ENCODE peak calls at places on chromosome 4, in four cellular contexts. One of them, this sample, is unnamed.

GRCh38 chr4:137623013-137623412 is 90.7 kb upstream of the PCDH18 start:
- DNase-seq in GM19239: no peak
- DNase-seq in stimulated activated naive B cell treated with anti-CD40 and anti-IgM and Interleukin-4, amounts not matched to agents 10 μg/mL and 1 μg/mL and 100 μg/mL, for 72 hours: no peak
- DNase-seq in AML-193: no peak
- DNase-seq in this sample: no peak

GRCh38 chr4:161260819-161261218 is 903.0 kb downstream of the FSTL5 start:
- DNase-seq in GM19239: no peak
- DNase-seq in stimulated activated naive B cell treated with anti-CD40 and anti-IgM and Interleukin-4, amounts not matched to agents 10 μg/mL and 1 μg/mL and 100 μg/mL, for 72 hours: no peak
- DNase-seq in AML-193: no peak
- DNase-seq in this sample: no peak

GRCh38 chr4:4853921-4854648 is 5.4 kb upstream of the MSX1 start:
- DNase-seq in GM19239: no peak
- DNase-seq in stimulated activated naive B cell treated with anti-CD40 and anti-IgM and Interleukin-4, amounts not matched to agents 10 μg/mL and 1 μg/mL and 100 μg/mL, for 72 hours: no peak
- DNase-seq in AML-193: no peak
- DNase-seq in this sample: no peak

GRCh38 chr4:148056879-148057278 is 325.0 kb downstream of the ARHGAP10 start:
- DNase-seq in GM19239: peak
- DNase-seq in stimulated activated naive B cell treated with anti-CD40 and anti-IgM and Interleukin-4, amounts not matched to agents 10 μg/mL and 1 μg/mL and 100 μg/mL, for 72 hours: peak
- DNase-seq in AML-193: peak
- DNase-seq in this sample: peak

GRCh38 chr4:1204286-1204827 is 32.0 kb upstream of the SPON2 start:
- DNase-seq in GM19239: no peak
- DNase-seq in stimulated activated naive B cell treated with anti-CD40 and anti-IgM and Interleukin-4, amounts not matched to agents 10 μg/mL and 1 μg/mL and 100 μg/mL, for 72 hours: no peak
- DNase-seq in AML-193: no peak
- DNase-seq in this sample: no peak

GRCh38 chr4:121655320-121656268 is 41.2 kb downstream of the ANXA5 start:
- DNase-seq in GM19239: no peak
- DNase-seq in stimulated activated naive B cell treated with anti-CD40 and anti-IgM and Interleukin-4, amounts not matched to agents 10 μg/mL and 1 μg/mL and 100 μg/mL, for 72 hours: no peak
- DNase-seq in AML-193: no peak
- DNase-seq in this sample: no peak

GRCh38 chr4:134202136-134202535 is 547 bp upstream of the PABPC4L start:
- DNase-seq in GM19239: no peak
- DNase-seq in stimulated activated naive B cell treated with anti-CD40 and anti-IgM and Interleukin-4, amounts not matched to agents 10 μg/mL and 1 μg/mL and 100 μg/mL, for 72 hours: no peak
- DNase-seq in AML-193: no peak
- DNase-seq in this sample: no peak

GRCh38 chr4:151857368-151857767 is 96.6 kb upstream of the GATB start:
- DNase-seq in GM19239: no peak
- DNase-seq in stimulated activated naive B cell treated with anti-CD40 and anti-IgM and Interleukin-4, amounts not matched to agents 10 μg/mL and 1 μg/mL and 100 μg/mL, for 72 hours: no peak
- DNase-seq in AML-193: no peak
- DNase-seq in this sample: no peak

GRCh38 chr4:83335691-83336090 is 1.0 kb upstream of the HPSE start:
- DNase-seq in GM19239: no peak
- DNase-seq in stimulated activated naive B cell treated with anti-CD40 and anti-IgM and Interleukin-4, amounts not matched to agents 10 μg/mL and 1 μg/mL and 100 μg/mL, for 72 hours: no peak
- DNase-seq in AML-193: peak
- DNase-seq in this sample: no peak

GRCh38 chr4:30714408-30715031 is 5.6 kb upstream of the PCDH7 start:
- DNase-seq in GM19239: no peak
- DNase-seq in stimulated activated naive B cell treated with anti-CD40 and anti-IgM and Interleukin-4, amounts not matched to agents 10 μg/mL and 1 μg/mL and 100 μg/mL, for 72 hours: no peak
- DNase-seq in AML-193: no peak
- DNase-seq in this sample: no peak

GRCh38 chr4:87745058-87745842 is 54.1 kb upstream of the IBSP start:
- DNase-seq in GM19239: no peak
- DNase-seq in stimulated activated naive B cell treated with anti-CD40 and anti-IgM and Interleukin-4, amounts not matched to agents 10 μg/mL and 1 μg/mL and 100 μg/mL, for 72 hours: no peak
- DNase-seq in AML-193: no peak
- DNase-seq in this sample: no peak

GRCh38 chr4:89752932-89753598 is 83.9 kb downstream of the SNCA start:
- DNase-seq in GM19239: no peak
- DNase-seq in stimulated activated naive B cell treated with anti-CD40 and anti-IgM and Interleukin-4, amounts not matched to agents 10 μg/mL and 1 μg/mL and 100 μg/mL, for 72 hours: no peak
- DNase-seq in AML-193: no peak
- DNase-seq in this sample: no peak

GRCh38 chr4:3655485-3656429 is 110.4 kb upstream of the ADRA2C start:
- DNase-seq in GM19239: no peak
- DNase-seq in stimulated activated naive B cell treated with anti-CD40 and anti-IgM and Interleukin-4, amounts not matched to agents 10 μg/mL and 1 μg/mL and 100 μg/mL, for 72 hours: no peak
- DNase-seq in AML-193: no peak
- DNase-seq in this sample: no peak

GRCh38 chr4:177573487-177573886 is 131.2 kb upstream of the AGA start:
- DNase-seq in GM19239: no peak
- DNase-seq in stimulated activated naive B cell treated with anti-CD40 and anti-IgM and Interleukin-4, amounts not matched to agents 10 μg/mL and 1 μg/mL and 100 μg/mL, for 72 hours: no peak
- DNase-seq in AML-193: no peak
- DNase-seq in this sample: no peak

This sample was measured in GF-D8.